ENCODE peak calls at places on chromosomes 4 and X, in six cellular contexts. K, V, B, L, A and J are unnamed samples.
A peak's percentile ranks its signal among the peaks of the same experiment; 100 is the strongest.

GRCh38 chrX:15515931-15516330 is 15.3 kb downstream of the BMX start:
- DNase-seq in K (no peak), V (no peak), B (no peak), L (no peak), A (no peak), J (no peak)

GRCh38 chrX:14095702-14096101 is 66.0 kb upstream of the GEMIN8 start:
- DNase-seq in K (no peak), V (peak; percentile 60), B (peak; percentile 39), L (no peak), A (no peak), J (peak; percentile 40)

GRCh38 chrX:40281341-40282005 is 183.7 kb upstream of the BCOR start:
- DNase-seq in K (peak; percentile 59), V (no peak), B (no peak), L (no peak), A (peak; percentile 19), J (no peak)

GRCh38 chr4:140637836-140638235 is 69.1 kb upstream of the UCP1 start:
- DNase-seq in K (peak; percentile 55), V (peak; percentile 10), B (no peak), L (no peak), A (no peak), J (no peak)

GRCh38 chrX:69036674-69037573 is 128.3 kb downstream of the PJA1 start:
- DNase-seq in K (peak; percentile 24), V (no peak), B (no peak), L (no peak), A (no peak), J (no peak)

GRCh38 chrX:3181846-3182245 is 140.6 kb downstream of the ARSF start:
- DNase-seq in K (no peak), V (peak; percentile 64), B (no peak), L (no peak), A (no peak), J (no peak)

GRCh38 chr4:159098482-159099127 is 4.3 kb upstream of the RAPGEF2 start:
- DNase-seq in K (peak; percentile 88), V (no peak), B (no peak), L (no peak), A (no peak), J (no peak)

GRCh38 chr4:128776794-128777216 is 32.7 kb upstream of the JADE1 start:
- DNase-seq in K (peak; percentile 35), V (peak; percentile 96), B (peak; percentile 42), L (no peak), A (no peak), J (no peak)

GRCh38 chr4:48578132-48578964 is 88.3 kb downstream of the ZAR1 start:
- DNase-seq in K (peak; percentile 63), V (peak; percentile 79), B (no peak), L (no peak), A (no peak), J (peak; percentile 23)